ENCODE peak calls at places on chromosomes 1 and 21, in nine cellular contexts. I, Z, B, S, K, Y, H, M and V are unnamed samples.

GRCh38 chr1:57831624-57832023 is 407.8 kb upstream of the DAB1 start:
- DNase-seq in M (no peak), K (no peak), I (no peak), H (no peak), Y (no peak), S (peak), Z (no peak), B (no peak), V (peak)

GRCh38 chr1:200384818-200385390 is 24.9 kb downstream of the ZNF281 start:
- DNase-seq in S (no peak), H (no peak), B (no peak), Z (no peak), K (no peak), Y (no peak), I (no peak), M (no peak), V (no peak)

GRCh38 chr1:44553771-44554170 is 120.5 kb downstream of the TMEM53 start:
- DNase-seq in I (no peak), K (no peak), B (no peak), Z (no peak), Y (no peak), H (peak), M (peak), S (peak), V (peak)

GRCh38 chr1:52552505-52553371 is at the start of gene TUT4:
- DNase-seq in H (peak), K (peak), Y (peak), Z (peak), M (peak), I (peak), S (peak), B (peak), V (peak)

GRCh38 chr1:117621316-117621715 is 15.5 kb downstream of the TENT5C start:
- DNase-seq in Y (no peak), S (no peak), Z (no peak), I (no peak), H (no peak), M (no peak), B (no peak), K (no peak), V (no peak)

GRCh38 chr1:113576271-113576670 is 183.0 kb downstream of the PHTF1 start:
- DNase-seq in Z (no peak), Y (no peak), K (no peak), B (no peak), M (no peak), S (no peak), I (no peak), H (no peak), V (no peak)

GRCh38 chr1:62271932-62272728 is 47.1 kb downstream of the KANK4 start:
- DNase-seq in H (no peak), Y (no peak), B (peak), Z (no peak), I (no peak), S (no peak), M (no peak), K (peak), V (no peak)

GRCh38 chr1:234932106-234932505 is 196.5 kb downstream of the TOMM20 start:
- DNase-seq in K (no peak), H (no peak), I (no peak), M (no peak), Z (no peak), B (no peak), S (no peak), Y (no peak), V (no peak)

GRCh38 chr1:154862927-154863701 is 7.0 kb downstream of the KCNN3 start:
- DNase-seq in S (no peak), Y (no peak), M (no peak), I (no peak), K (peak), B (no peak), Z (no peak), H (no peak), V (no peak)

GRCh38 chr1:53524428-53525400 is 65.5 kb downstream of the DMRTB1 start:
- DNase-seq in M (no peak), B (no peak), Y (peak), H (no peak), Z (no peak), I (no peak), S (no peak), K (no peak), V (no peak)

GRCh38 chr1:236009193-236009592 is 55.7 kb downstream of the NID1 start:
- DNase-seq in B (no peak), S (no peak), Y (no peak), H (no peak), I (no peak), Z (no peak), K (no peak), M (peak), V (no peak)

GRCh38 chr1:83929184-83929583 is 69.7 kb downstream of the TTLL7 start:
- DNase-seq in I (no peak), B (no peak), Y (no peak), H (peak), Z (no peak), M (peak), S (peak), K (no peak), V (peak)

GRCh38 chr1:225431081-225431863 is 3.4 kb upstream of the LBR start:
- DNase-seq in S (no peak), K (no peak), Z (no peak), I (no peak), Y (no peak), M (no peak), H (no peak), B (no peak), V (no peak)

GRCh38 chr1:150995896-150996295 is 10.8 kb downstream of the MINDY1 start:
- DNase-seq in I (no peak), Z (no peak), S (peak), H (peak), B (no peak), Y (no peak), M (no peak), K (no peak), V (no peak)

GRCh38 chr1:62599044-62599443 is 1.7 kb downstream of the ANGPTL3 start:
- DNase-seq in M (peak), Y (no peak), B (no peak), H (no peak), S (no peak), I (no peak), K (no peak), Z (no peak), V (peak)

GRCh38 chr1:153749408-153750005 is 21.7 kb downstream of the INTS3 start:
- DNase-seq in K (peak), Y (peak), S (peak), H (peak), M (peak), Z (peak), B (peak), I (peak), V (peak)

GRCh38 chr21:45351061-45351460 is 53.9 kb upstream of the COL18A1 start:
- DNase-seq in S (no peak), M (no peak), I (no peak), K (no peak), B (no peak), Y (no peak), H (no peak), Z (peak), V (no peak)

GRCh38 chr1:63523738-63524137 is 413 bp downstream of the EFCAB7 start:
- DNase-seq in M (no peak), Z (no peak), Y (no peak), B (no peak), H (peak), K (no peak), I (no peak), S (no peak), V (no peak)

GRCh38 chr1:201476670-201477344 is 7.8 kb upstream of the PHLDA3 start:
- DNase-seq in K (no peak), I (no peak), S (peak), M (no peak), B (peak), Z (no peak), H (peak), Y (no peak), V (peak)